ENCODE peak calls at places on chromosomes 5 and 9, in five cellular contexts. F is psoas muscle, Y is astrocyte of the cerebellum, I is astrocyte, R is Panc1. J is an unnamed sample.

GRCh38 chr5:68287976-68288755 is 72.6 kb downstream of the PIK3R1 start:
- DNase-seq in Y (no peak), F (peak), R (no peak), I (peak), J (peak)

GRCh38 chr9:4105183-4105582 is 194.7 kb downstream of the GLIS3 start:
- DNase-seq in R (no peak), F (no peak), Y (no peak), I (no peak), J (peak)

GRCh38 chr5:95809414-95809960 is 13.0 kb downstream of the GLRX start:
- DNase-seq in F (no peak), Y (no peak), R (no peak), I (peak), J (no peak)

GRCh38 chr9:89753472-89754055 is 148.8 kb downstream of the GADD45G start:
- DNase-seq in F (no peak), R (no peak), I (no peak), Y (no peak), J (no peak)

GRCh38 chr9:86669442-86669841 is 277.9 kb downstream of the GAS1 start:
- DNase-seq in F (no peak), I (no peak), R (no peak), Y (no peak), J (peak)

GRCh38 chr5:72816297-72817075 is at the start of gene TNPO1:
- DNase-seq in Y (peak), R (no peak), I (peak), F (peak), J (peak)

GRCh38 chr5:160793500-160793899 is 58.5 kb downstream of the ATP10B start:
- DNase-seq in Y (no peak), F (no peak), I (no peak), R (no peak), J (peak)

GRCh38 chr9:112086627-112087026 is 88.5 kb downstream of the SUSD1 start:
- DNase-seq in R (no peak), Y (peak), F (no peak), I (no peak), J (peak)

GRCh38 chr5:157900644-157901043 is 41.7 kb upstream of the CLINT1 start:
- DNase-seq in Y (no peak), F (no peak), I (no peak), R (no peak), J (no peak)

GRCh38 chr5:56910123-56910951 is 941 bp downstream of the SETD9 start:
- DNase-seq in I (peak), Y (no peak), R (no peak), F (peak), J (no peak)

GRCh38 chr5:43065384-43066230 is 25.5 kb upstream of the ANXA2R start:
- DNase-seq in R (peak), Y (no peak), F (peak), I (peak), J (peak)

GRCh38 chr5:164002653-164003052 is 497.2 kb downstream of the MAT2B start:
- DNase-seq in F (no peak), R (no peak), I (peak), Y (no peak), J (peak)

GRCh38 chr5:95988094-95988493 is 26.4 kb upstream of the ELL2 start:
- DNase-seq in I (no peak), Y (no peak), R (no peak), F (no peak), J (no peak)

GRCh38 chr9:115278241-115279035 is 160.5 kb upstream of the TNC start:
- DNase-seq in I (no peak), R (no peak), Y (no peak), F (no peak), J (no peak)

GRCh38 chr5:172910828-172911627 is 48.2 kb upstream of the RPL26L1 start:
- DNase-seq in Y (no peak), I (peak), R (no peak), F (peak), J (no peak)

GRCh38 chr5:50623666-50624065 is 42.8 kb upstream of the PARP8 start:
- DNase-seq in R (no peak), Y (no peak), I (no peak), F (no peak), J (peak)

GRCh38 chr5:32504923-32505596 is 60.5 kb upstream of the ZFR start:
- DNase-seq in F (peak), R (no peak), I (peak), Y (peak), J (peak)

DNA sequence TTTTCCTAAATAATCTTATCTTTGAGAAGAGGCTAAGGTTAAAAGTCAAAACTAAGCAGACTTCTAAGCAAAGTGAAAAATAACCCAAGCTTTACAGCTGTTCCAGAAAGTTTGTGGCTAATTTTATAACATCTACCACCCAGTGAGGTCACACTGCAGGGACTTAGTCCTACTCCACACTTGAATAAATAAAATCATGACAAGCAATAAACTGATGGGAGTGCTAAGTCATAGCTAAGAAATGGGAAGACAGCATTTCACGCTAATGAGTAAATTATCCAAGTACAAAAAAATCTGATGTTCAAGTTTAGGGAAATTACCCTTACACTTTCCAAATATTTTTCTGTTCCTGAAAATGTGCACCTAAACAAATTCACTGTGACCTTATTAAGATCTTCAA is 47.7 kb downstream of the ZNF608 start:
- DNase-seq in R (no peak), Y (no peak), F (no peak), I (peak), J (no peak)
- H3K4me3 ChIP-seq in R (no peak), Y (no peak), F (no peak), I (no peak), J (no peak)

DNA sequence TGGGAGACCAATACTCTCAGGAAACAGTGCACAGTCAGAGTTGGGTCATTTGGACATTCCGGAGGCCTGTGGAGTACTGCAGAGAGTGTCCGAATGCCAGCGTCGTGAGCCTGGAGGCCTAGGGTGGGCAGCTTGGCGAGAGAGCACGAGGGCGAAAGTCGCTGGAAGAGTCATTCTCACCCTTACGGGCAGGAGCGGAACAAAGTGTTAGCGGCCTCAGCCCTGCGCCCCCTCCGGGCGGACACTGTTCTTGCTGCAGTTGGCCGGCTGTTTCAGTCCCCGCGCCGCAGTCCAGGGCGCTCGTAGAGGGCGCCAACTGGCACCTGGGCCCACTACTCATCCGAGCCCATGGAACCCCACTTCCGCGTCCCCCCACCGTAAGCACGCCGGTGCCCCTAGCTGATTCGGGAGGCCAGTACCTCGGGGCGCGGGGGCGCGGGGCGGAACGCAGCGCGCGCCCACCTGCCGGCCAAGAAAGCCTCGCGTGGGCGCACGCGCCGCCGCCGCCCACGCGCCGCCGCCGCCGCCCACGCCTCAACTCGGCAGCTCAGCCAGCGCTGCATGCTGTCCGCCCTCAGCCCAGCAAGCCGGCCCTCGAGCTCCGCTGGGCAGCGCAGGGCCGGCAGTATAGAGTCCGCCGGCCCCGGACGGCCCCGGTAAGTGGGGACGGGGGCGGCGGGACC is 99.7 kb upstream of the CCL21 start:
- DNase-seq in I (no peak), R (no peak), Y (no peak), F (no peak), J (peak)
- H3K4me3 ChIP-seq in I (no peak), R (no peak), Y (no peak), F (peak), J (peak)

DNA sequence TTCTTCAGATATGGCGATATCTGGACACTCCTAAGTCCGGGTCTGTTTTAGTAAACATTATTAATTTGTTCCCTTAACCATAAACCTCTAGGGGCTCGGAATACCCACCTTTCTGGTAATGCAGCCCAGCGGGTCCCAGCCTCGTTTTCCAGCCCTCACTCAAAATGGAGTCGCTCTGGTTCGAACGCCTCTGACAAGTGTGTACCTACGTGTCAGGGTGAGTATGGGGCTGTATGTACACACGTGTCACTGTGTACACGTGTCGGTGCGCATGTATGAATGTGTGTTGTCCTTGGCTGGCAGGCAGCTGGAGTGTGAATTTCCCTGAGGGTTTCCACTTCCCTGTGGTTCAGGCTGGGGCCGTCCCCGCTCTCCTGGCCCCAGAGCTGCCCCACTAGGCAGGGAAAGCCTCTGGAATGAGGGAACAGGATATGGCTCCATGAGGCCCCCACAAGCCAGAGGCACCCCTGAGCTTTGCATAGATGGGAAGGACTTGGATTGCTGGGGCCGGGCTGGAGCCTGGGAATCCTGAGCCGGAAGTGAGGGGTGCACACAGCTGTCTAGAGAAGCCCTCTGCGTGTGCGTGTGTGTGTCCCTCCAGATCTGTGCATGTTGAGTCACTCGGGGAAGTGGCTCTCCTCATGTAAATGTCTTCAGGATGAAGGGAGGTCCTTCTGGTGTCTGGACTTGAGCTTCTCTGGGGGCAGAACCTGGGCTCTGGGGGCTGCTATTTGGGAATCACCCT is 160.8 kb upstream of the IER5L start:
- DNase-seq in F (no peak), I (no peak), Y (no peak), R (no peak), J (no peak)
- H3K4me3 ChIP-seq in F (no peak), I (no peak), Y (peak), R (no peak), J (no peak)

GRCh38 chr9:137078701-137079400 is 1.5 kb downstream of the UAP1L1 start:
- DNase-seq in I (no peak), F (no peak), R (no peak), Y (no peak), J (no peak)
- H3K4me3 ChIP-seq in I (peak), F (no peak), R (peak), Y (peak), J (no peak)

DNA sequence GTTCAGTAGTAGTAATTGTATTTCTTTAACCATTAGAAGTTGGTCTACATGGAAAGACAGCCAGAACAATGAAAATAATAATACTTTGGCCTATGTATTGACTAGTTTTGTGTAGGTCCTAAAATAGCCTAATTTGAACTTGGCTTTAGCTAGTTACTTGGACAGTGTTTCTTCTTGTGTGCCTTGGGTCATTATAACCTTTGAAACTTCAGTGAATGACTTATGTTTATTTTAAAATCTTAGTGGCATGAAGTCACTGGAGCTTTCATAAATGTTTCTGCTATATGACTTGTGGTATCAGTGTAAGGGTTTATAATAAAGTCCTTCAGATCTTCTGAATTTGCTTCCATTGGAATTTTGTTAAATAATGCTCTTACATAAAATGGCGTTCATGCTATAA is 2.6 kb upstream of the FAM120AOS start:
- DNase-seq in Y (no peak), F (no peak), R (no peak), I (no peak), J (no peak)
- H3K4me3 ChIP-seq in Y (no peak), F (no peak), R (no peak), I (no peak), J (no peak)

DNA sequence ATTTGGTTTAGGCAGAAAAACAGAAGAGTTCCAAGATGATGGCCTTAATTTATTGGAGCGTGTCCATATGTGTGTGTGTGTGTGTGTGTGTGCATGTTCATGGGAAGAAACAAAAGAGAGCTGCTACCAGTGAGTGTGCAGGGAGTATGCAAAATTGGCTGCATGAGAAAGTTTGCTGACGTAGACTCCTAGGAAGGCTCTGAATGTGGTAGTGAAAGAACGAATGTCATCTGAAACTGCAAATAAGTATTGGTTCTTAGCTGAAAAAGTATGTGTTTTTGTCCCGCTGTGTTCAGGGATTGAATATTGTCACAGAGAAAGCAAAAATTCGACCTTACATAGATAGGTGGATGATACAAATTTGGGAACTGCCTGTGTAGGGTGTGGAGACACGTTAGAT is 542.6 kb upstream of the COX7C start:
- DNase-seq in R (no peak), Y (no peak), F (no peak), I (no peak), J (no peak)
- H3K4me3 ChIP-seq in R (no peak), Y (no peak), F (no peak), I (no peak), J (no peak)

GRCh38 chr5:39419830-39420229 is 5.0 kb downstream of the DAB2 start:
- DNase-seq in I (no peak), Y (no peak), F (no peak), R (no peak), J (no peak)

GRCh38 chr5:39417979-39418378 is 6.8 kb downstream of the DAB2 start:
- DNase-seq in F (no peak), I (no peak), Y (no peak), R (no peak), J (no peak)

GRCh38 chr5:39422886-39423285 is 1.9 kb downstream of the DAB2 start:
- DNase-seq in Y (no peak), I (no peak), F (no peak), R (no peak), J (no peak)

GRCh38 chr5:39422036-39422606 is 2.7 kb downstream of the DAB2 start:
- DNase-seq in I (no peak), F (no peak), R (no peak), Y (no peak), J (peak)

GRCh38 chr5:39420482-39421145 is 4.2 kb downstream of the DAB2 start:
- DNase-seq in R (no peak), F (peak), I (peak), Y (peak), J (no peak)
- H3K4me3 ChIP-seq in R (no peak), F (peak), I (peak), Y (peak), J (no peak)

DNA sequence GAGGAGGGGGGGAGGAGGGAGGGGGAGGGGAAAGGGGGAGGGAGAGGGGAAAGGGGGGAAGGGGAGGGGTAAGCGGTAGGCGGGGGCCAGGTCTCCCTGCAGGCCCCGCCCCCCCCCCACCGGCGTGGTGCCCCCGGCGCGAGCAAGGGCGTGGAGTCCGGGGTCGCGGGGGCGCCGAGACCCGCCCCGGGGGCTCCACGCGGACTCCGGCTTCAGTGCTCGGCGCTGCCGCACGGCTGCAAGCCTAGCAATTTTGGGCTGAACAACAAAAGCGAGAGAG is 10.8 kb downstream of the C9orf50 start:
- DNase-seq in R (no peak), I (no peak), Y (no peak), F (no peak), J (no peak)
- H3K4me3 ChIP-seq in R (peak), I (peak), Y (peak), F (peak), J (peak)

DNA sequence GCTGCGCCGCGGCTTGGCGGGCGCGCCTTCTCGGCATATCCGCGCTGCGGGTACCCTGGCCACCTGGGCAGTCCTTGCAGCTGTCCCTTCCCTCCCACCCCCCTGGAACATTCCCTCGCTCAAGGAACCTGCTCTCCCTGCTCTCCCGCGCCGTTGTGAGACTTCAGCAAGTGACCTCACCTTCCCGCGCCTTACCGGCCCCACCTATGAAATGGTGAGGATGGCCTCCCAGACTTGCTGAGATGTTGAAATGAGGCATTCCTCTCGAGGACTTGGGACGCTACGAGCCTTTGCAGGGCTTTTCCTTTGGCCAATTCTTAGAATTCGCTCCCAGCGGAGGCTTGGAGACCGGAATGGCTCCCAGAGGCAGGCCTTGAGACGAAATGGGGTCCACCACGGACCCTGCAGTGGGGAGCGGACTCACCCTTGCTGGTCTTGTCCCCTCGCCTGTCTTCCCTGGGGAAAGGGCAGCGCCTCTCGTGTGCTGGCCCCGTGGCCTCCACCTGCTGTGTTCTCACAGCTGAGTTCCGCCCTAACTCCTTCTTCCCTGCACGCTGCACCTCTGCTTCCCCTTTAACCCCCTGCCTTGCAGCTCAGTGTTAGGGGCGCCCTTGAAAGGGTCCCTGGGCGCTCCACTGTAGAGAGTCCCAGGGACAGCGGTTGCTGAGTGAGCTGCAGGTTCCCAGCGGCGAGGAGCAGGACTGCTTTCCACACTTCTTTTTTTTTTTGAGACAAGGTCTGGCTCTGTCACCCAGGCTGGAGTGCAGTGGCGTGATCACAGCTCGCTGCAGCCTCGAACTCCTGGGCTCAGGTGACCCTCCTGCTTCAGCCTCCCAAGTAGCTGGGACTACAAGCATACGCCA is 907 bp downstream of the HMCN2 start:
- DNase-seq in R (no peak), Y (no peak), I (no peak), F (no peak), J (peak)
- H3K4me3 ChIP-seq in R (no peak), Y (no peak), I (no peak), F (peak), J (no peak)

GRCh38 chr9:70477907-70478480 is 63.5 kb upstream of the KLF9 start:
- DNase-seq in I (no peak), Y (no peak), R (no peak), F (no peak), J (no peak)

GRCh38 chr9:70479880-70480291 is 65.4 kb upstream of the KLF9 start:
- DNase-seq in R (no peak), Y (peak), F (peak), I (peak), J (peak)

GRCh38 chr9:70477146-70477745 is 62.8 kb upstream of the KLF9 start:
- DNase-seq in F (no peak), R (no peak), I (peak), Y (peak), J (peak)

GRCh38 chr9:70480405-70480980 is 66.0 kb upstream of the KLF9 start:
- DNase-seq in Y (peak), I (peak), F (peak), R (no peak), J (peak)

DNA sequence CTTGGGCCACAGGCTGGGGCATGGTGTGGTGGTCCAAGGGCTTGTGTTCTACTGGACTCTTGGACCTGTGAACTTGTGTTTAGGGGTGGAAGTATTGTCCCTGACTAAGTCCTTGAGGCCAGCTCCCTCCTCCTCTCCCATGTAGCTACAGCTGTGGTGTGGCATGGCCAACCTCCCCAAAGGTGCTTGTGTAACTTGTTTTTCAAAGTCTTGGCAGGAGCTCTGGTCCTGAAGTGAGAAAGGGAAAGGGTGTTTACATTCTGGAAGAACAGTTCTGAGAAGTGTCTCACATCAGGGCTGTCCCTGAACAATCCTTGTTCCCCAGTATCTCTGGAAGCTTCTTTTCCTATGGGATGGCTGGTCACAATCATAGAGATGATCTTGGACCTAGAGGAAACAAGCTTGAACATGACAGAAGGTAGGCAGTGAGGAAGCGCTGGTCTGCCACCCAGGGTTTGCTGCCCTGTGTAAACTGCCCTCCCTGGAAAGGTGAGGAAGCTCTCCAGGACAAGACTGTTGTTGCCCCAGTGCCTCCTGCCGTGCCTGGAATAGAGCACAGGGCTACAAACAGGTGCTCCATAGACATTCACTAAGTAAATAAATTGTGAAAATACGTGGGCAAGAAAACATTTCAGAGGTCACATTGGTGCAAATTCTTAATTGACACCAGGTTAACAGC is 64.6 kb upstream of the KLF9 start:
- DNase-seq in F (peak), R (no peak), I (no peak), Y (no peak), J (peak)
- H3K4me3 ChIP-seq in F (peak), R (no peak), I (no peak), Y (no peak), J (no peak)

J was measured in epithelial cell of esophagus.